ENCODE peak calls at places on chromosomes 2 and 18, in seven cellular contexts. P is neuronal stem cell, C is H1, G is IMR-90, W is H9, I is trophoblast cell, J is mesenchymal stem cell. Q is an unnamed sample.

GRCh38 chr2:226124548-226125011 is 675.0 kb downstream of the IRS1 start:
- DNase-seq in W (no peak), C (no peak), G (peak), P (no peak), I (no peak), J (no peak), Q (peak)

GRCh38 chr18:40041951-40042350 is 1913.1 kb upstream of the PIK3C3 start:
- DNase-seq in I (no peak), J (no peak), C (no peak), W (peak), G (no peak), P (peak), Q (no peak)

GRCh38 chr2:19769513-19769912 is 132.3 kb downstream of the TTC32 start:
- DNase-seq in P (no peak), C (no peak), W (no peak), J (no peak), I (peak), G (peak), Q (no peak)

GRCh38 chr2:26011990-26012856 is 21.7 kb upstream of the RAB10 start:
- DNase-seq in J (peak), G (peak), P (peak), C (no peak), W (peak), I (peak), Q (peak)

GRCh38 chr2:70553584-70554337 is at the start of gene TGFA:
- DNase-seq in C (peak), G (no peak), J (peak), I (peak), W (peak), P (peak), Q (peak)

GRCh38 chr2:222433381-222434173 is 9.2 kb downstream of the SGPP2 start:
- DNase-seq in C (peak), W (peak), P (no peak), I (no peak), J (no peak), G (no peak), Q (peak)

GRCh38 chr2:1594281-1595171 is 149.8 kb downstream of the PXDN start:
- DNase-seq in I (no peak), J (no peak), W (peak), P (no peak), C (no peak), G (no peak), Q (no peak)

GRCh38 chr2:98654702-98655488 is 46.5 kb downstream of the UNC50 start:
- DNase-seq in W (no peak), I (no peak), C (no peak), J (no peak), G (no peak), P (no peak), Q (no peak)

GRCh38 chr18:79378416-79379250 is 17.1 kb upstream of the NFATC1 start:
- DNase-seq in J (peak), C (peak), P (peak), W (peak), I (peak), G (peak), Q (peak)

GRCh38 chr18:366466-367053 is 98.7 kb upstream of the THOC1 start:
- DNase-seq in J (no peak), W (peak), I (no peak), G (no peak), C (no peak), P (no peak), Q (peak)

GRCh38 chr18:58336605-58337004 is 292.3 kb downstream of the ALPK2 start:
- DNase-seq in W (no peak), P (no peak), I (no peak), G (peak), J (peak), C (no peak), Q (no peak)

GRCh38 chr2:101473581-101473910 is 1.4 kb downstream of the RFX8 start:
- DNase-seq in J (no peak), W (no peak), I (peak), G (peak), C (no peak), P (no peak), Q (no peak)

GRCh38 chr18:63683152-63683551 is 19.6 kb upstream of the SERPINB11 start:
- DNase-seq in J (peak), W (peak), P (peak), I (peak), C (peak), G (peak), Q (peak)

GRCh38 chr2:188291142-188291616 is 495 bp upstream of the GULP1 start:
- DNase-seq in J (peak), W (no peak), C (no peak), P (no peak), G (peak), I (peak), Q (peak)

GRCh38 chr2:165791811-165792454 is 2.1 kb downstream of the GALNT3 start:
- DNase-seq in W (no peak), J (peak), P (no peak), C (no peak), G (peak), I (peak), Q (peak)

GRCh38 chr2:30789670-30790210 is 17.5 kb downstream of the CAPN13 start:
- DNase-seq in C (no peak), J (no peak), W (no peak), I (no peak), P (no peak), G (no peak), Q (peak)

GRCh38 chr2:174835797-174836255 is 71.6 kb upstream of the CHRNA1 start:
- DNase-seq in W (no peak), G (peak), J (peak), I (peak), P (no peak), C (peak), Q (peak)

GRCh38 chr2:23530909-23531276 is 145.9 kb downstream of the KLHL29 start:
- DNase-seq in C (no peak), I (no peak), W (no peak), J (no peak), P (no peak), G (no peak), Q (no peak)

GRCh38 chr18:59123588-59124369 is 15.9 kb upstream of the SEC11C start:
- DNase-seq in C (no peak), G (peak), J (peak), I (peak), P (no peak), W (no peak), Q (no peak)

GRCh38 chr2:240993446-240994160 is 4.8 kb upstream of the SNED1 start:
- DNase-seq in I (no peak), P (no peak), G (no peak), C (no peak), W (peak), J (no peak), Q (no peak)

GRCh38 chr2:233068762-233069418 is 8.7 kb downstream of the INPP5D start:
- DNase-seq in W (no peak), P (no peak), C (no peak), G (no peak), I (no peak), J (no peak), Q (no peak)

GRCh38 chr2:119484834-119485233 is 39.4 kb downstream of the SCTR start:
- DNase-seq in C (no peak), P (no peak), G (no peak), J (no peak), I (no peak), W (no peak), Q (no peak)

GRCh38 chr2:62099050-62099449 is 96.9 kb upstream of the B3GNT2 start:
- DNase-seq in I (no peak), J (no peak), W (no peak), G (no peak), P (no peak), C (no peak), Q (no peak)

GRCh38 chr2:95314964-95315611 is 17.9 kb downstream of the KCNIP3 start:
- DNase-seq in P (peak), C (peak), G (peak), I (peak), W (peak), J (no peak), Q (peak)

GRCh38 chr18:38966846-38967245 is 1401.2 kb upstream of the CELF4 start:
- DNase-seq in C (no peak), J (peak), I (peak), W (no peak), P (no peak), G (no peak), Q (no peak)

GRCh38 chr2:10764101-10764785 is 42.8 kb downstream of the ATP6V1C2 start:
- DNase-seq in W (no peak), P (no peak), G (no peak), I (no peak), C (no peak), J (no peak), Q (no peak)

GRCh38 chr2:127604986-127605385 is 41.0 kb upstream of the GPR17 start:
- DNase-seq in I (no peak), P (no peak), G (no peak), J (no peak), W (no peak), C (no peak), Q (no peak)

GRCh38 chr2:8805278-8806045 is 32.0 kb downstream of the KIDINS220 start:
- DNase-seq in C (no peak), W (no peak), I (peak), J (peak), P (no peak), G (no peak), Q (peak)

GRCh38 chr2:61538920-61539559 is 884 bp upstream of the XPO1 start:
- DNase-seq in P (peak), I (peak), W (peak), G (peak), C (no peak), J (peak), Q (peak)

GRCh38 chr2:190446750-190447516 is 38.8 kb downstream of the MFSD6 start:
- DNase-seq in I (no peak), J (no peak), P (no peak), G (peak), C (no peak), W (no peak), Q (no peak)

GRCh38 chr2:223165423-223166214 is 113.6 kb downstream of the KCNE4 start:
- DNase-seq in J (no peak), W (no peak), G (no peak), C (no peak), P (no peak), I (no peak), Q (no peak)

GRCh38 chr2:232299084-232299483 is 79.5 kb upstream of the ALPP start:
- DNase-seq in G (no peak), C (no peak), W (no peak), P (no peak), J (no peak), I (no peak), Q (no peak)

GRCh38 chr18:47263197-47263827 is 11.9 kb upstream of the SKOR2 start:
- DNase-seq in P (no peak), C (no peak), G (no peak), J (no peak), W (peak), I (no peak), Q (peak)

GRCh38 chr2:222000326-222000725 is 298.5 kb downstream of the PAX3 start:
- DNase-seq in P (no peak), G (peak), C (no peak), J (peak), I (peak), W (no peak), Q (no peak)

GRCh38 chr2:72275084-72275483 is 127.4 kb upstream of the CYP26B1 start:
- DNase-seq in P (no peak), I (no peak), W (no peak), J (no peak), G (no peak), C (no peak), Q (no peak)
- H2BK120ac ChIP-seq in P (no peak), I (no peak), W (no peak), J (no peak), G (no peak), C (no peak), Q (no peak)

DNA sequence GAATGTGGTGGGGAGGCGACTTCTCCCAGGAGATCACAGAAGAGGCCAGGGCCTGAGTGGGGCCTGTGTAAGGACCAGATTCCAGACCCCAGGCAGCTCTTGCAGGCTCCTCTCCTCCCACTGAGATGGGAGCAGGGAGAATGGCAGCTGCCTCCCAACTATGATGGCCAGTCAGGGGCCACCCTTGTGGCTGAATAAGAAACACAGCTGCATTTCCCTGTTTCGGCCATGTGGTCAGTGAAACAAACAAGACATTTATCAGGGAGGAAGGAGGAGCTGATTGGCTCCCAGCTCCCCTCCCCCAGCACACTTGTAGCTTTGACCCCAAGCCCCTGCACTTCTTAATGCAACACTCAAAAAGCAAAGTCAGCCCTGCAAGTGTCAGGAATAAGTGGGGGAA is 143.5 kb downstream of the CELF4 start:
- DNase-seq in I (no peak), G (no peak), W (no peak), C (no peak), J (peak), P (no peak), Q (peak)
- H2BK120ac ChIP-seq in I (no peak), G (no peak), W (no peak), C (no peak), J (no peak), P (no peak), Q (no peak)

DNA sequence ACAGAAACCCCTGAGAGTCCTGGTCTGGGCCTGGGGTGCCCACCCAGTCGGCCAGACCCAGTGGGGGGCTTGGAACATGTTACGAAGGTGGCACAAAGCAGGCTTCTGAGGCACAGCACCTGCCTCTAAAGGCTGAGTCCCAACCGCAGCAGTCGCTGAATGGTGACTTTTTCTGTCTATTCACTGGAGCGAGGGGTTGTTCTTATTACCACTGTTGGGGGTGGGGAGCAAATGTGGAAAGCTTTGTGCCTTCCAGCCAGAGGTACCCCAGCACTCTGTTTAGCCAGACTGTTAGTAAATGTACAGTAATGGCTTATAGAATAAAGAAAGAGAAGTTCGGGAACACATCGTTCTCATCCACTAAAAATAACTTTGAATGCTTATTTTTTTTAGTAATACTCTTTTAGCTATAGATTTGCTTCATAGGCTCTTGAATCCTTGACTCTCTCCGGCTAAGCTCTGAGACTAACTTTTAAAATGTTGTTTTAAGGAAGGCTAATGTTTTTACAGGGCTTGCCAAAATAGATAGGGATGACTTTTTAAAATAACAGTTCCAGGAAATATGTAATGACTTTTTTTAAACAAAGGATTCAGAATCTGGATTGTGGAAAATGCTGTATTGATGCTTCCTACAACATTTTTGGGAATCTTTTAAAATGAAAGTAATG is 23.4 kb upstream of the PTPN2 start:
- DNase-seq in P (no peak), J (no peak), W (no peak), I (no peak), G (peak), C (no peak), Q (no peak)
- H2BK120ac ChIP-seq in P (no peak), J (no peak), W (no peak), I (no peak), G (peak), C (no peak), Q (no peak)

GRCh38 chr2:18317017-18317416 is 243.4 kb downstream of the RDH14 start:
- DNase-seq in W (no peak), C (no peak), G (no peak), J (no peak), I (no peak), P (no peak), Q (no peak)
- H2BK120ac ChIP-seq in W (no peak), C (no peak), G (no peak), J (no peak), I (no peak), P (no peak), Q (no peak)

DNA sequence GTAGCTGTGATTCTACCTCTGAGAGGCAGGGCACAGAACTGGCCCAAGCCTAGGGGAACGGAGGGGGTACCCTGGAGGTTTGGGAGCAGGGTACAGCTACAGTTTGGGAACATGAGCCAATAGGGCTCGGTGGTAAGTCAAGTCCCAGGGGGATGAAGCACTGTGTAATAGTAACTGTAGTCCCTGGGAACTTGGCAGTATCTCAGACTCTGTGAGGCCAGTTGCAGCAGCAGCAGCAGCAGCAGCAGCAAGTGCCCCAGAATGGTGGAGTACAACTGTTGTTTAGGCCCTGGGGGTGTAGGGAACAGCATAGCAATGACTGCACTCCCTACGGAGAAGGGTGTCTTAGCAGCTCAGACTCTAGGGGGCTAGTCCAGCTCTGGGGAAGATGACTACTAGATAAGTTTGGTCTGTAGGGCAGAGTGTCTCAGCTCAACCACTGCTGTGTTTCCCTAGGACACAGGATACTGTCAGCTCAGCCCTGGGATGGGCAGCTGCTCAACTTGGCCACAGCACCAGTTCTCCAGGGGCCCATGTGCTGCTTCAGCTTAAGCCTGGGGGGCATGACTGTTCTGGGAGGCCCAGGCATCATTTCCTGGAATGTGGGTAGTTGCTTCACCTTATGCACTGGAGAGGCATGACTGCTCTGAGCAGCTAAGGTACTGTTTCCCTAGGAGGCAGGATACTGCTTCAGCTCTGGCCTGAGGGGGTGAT is 20.5 kb downstream of the CARF start:
- DNase-seq in J (peak), I (peak), W (no peak), G (peak), C (no peak), P (no peak), Q (peak)
- H2BK120ac ChIP-seq in J (no peak), I (no peak), W (no peak), G (no peak), C (no peak), P (no peak), Q (no peak)

DNA sequence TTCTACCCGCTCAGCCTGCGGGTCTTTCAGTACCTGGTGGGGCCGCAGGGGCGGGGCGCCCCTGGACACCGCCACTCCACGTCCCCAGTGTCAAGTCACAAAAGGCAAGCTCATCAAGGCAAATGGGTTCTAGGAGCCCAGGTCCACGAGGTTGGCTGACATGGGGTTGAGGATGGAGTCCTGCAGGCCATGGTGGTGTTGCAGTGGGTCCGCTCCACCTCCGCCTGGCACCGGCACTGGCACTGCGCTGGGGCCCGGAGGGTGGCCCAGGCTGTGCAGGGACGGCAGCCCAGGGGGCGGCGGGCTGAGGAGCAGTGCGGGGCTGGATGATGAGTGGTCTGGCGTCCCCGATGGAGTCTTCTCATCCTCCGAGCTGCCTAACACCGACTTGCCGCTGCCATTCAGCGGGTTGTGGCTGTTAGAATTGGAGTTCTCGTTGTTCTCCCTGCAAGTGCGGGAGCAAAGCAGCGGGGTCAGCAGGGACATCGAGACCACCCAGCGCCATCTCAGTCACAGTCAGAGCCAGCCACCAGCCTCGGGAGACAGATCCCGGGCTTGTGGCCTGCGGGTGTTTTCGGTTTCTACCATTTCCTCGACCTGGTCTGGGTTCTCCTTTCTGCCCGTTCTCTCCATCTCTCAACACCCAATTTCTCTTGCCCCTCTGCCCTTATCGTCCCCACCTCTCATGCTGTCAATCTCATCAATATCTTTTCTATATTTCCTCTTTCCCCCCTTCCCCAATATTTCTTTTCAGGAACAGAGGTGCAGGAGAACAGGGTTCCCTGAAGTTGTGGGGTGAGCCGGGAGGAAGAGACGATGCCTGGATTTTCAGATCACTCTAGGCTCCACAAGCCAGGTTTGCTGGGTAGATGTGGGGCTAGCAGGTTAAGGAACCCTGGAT is 3.0 kb downstream of the SIX2 start:
- DNase-seq in P (no peak), C (no peak), I (no peak), G (no peak), W (no peak), J (no peak), Q (no peak)
- H2BK120ac ChIP-seq in P (peak), C (no peak), I (no peak), G (no peak), W (no peak), J (no peak), Q (no peak)

DNA sequence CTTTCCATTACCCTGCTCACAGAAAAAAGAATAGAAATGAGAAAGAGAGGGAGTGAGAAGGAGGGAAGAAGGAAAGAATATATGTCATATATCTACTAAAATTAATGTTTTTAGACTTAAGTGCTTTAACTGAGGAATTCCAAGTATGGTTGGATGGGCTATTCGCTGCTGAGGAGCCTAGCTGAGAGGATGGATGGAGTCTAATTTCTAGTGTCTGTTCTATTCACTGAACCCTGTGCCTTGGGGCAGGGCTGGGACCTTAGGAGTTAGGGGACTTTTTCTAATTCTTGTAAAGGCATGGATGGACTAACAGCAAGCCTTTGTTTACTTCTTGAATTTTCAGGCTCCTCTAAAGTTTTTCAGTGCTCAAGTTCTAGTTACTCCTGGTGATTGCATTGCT is 109.8 kb downstream of the PTRHD1 start:
- DNase-seq in I (no peak), C (no peak), W (no peak), P (no peak), G (no peak), J (no peak), Q (no peak)
- H2BK120ac ChIP-seq in I (no peak), C (no peak), W (no peak), P (no peak), G (no peak), J (no peak), Q (no peak)

DNA sequence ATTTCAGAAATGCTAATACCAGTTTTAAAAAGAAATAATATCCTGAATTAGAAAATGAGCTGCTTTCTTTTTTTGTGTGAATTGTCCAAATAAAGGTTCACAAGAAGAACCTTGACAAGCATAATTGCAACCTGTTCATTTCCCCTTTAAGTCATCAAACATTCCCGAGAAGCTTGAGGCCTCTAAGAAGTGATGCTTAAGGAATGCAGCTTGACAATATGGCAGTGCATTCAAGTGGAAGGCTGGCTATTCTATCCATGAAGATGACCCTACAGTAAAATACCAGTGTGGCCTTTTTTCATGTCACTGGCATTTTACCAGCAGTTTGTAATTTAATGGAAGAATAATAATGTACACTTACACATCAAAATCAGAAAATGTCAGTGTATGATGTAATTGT is 216.7 kb downstream of the CTNNA2 start:
- DNase-seq in I (no peak), P (peak), C (no peak), W (no peak), G (no peak), J (no peak), Q (peak)
- H2BK120ac ChIP-seq in I (no peak), P (no peak), C (no peak), W (no peak), G (no peak), J (no peak), Q (no peak)